ENCODE peak calls at places on chromosomes 16 and 17, in nine cellular contexts. H is CD4-positive, alpha-beta memory T cell; B is prostate gland; F is psoas muscle; A is gastrocnemius medialis; M is ascending aorta; N is heart right ventricle; S is transverse colon; O is cardiac muscle cell. J is an unnamed sample. For H3K27me3 and H3K36me3, the result is how much of the 10 kb centered on the place peaks cover.

GRCh38 chr16:82061861-82062525 is 26.9 kb downstream of the HSD17B2 start:
- DNase-seq in A (no peak), S (no peak), F (no peak), H (peak), O (peak), N (no peak), B (no peak), M (no peak), J (no peak)

GRCh38 chr17:38552343-38552742 is 53.4 kb downstream of the SRCIN1 start:
- DNase-seq in M (no peak), H (no peak), F (no peak), A (no peak), O (no peak), N (no peak), S (no peak), B (no peak), J (no peak)

GRCh38 chr17:83129676-83130075 is 50.3 kb downstream of the METRNL start:
- DNase-seq in H (no peak), N (no peak), A (no peak), F (peak), B (no peak), M (no peak), S (no peak), O (no peak), J (peak)

GRCh38 chr16:55572439-55572838 is 6.0 kb downstream of the CAPNS2 start:
- DNase-seq in S (no peak), B (no peak), F (no peak), H (no peak), N (no peak), M (no peak), A (no peak), O (peak), J (no peak)

GRCh38 chr17:59145571-59146096 is 9.4 kb downstream of the SKA2 start:
- DNase-seq in S (no peak), A (no peak), M (no peak), F (no peak), N (no peak), O (no peak), H (no peak), B (no peak), J (no peak)

GRCh38 chr17:61477204-61477834 is 25.1 kb downstream of the TBX4 start:
- DNase-seq in N (no peak), S (no peak), F (no peak), M (no peak), H (no peak), A (no peak), O (peak), B (no peak), J (peak)

GRCh38 chr16:23537390-23537789 is 19.8 kb downstream of the EARS2 start:
- DNase-seq in S (no peak), N (no peak), F (no peak), A (no peak), O (no peak), B (no peak), M (no peak), H (no peak), J (no peak)

GRCh38 chr17:28484296-28484695 is 10.9 kb downstream of the SLC13A2 start:
- DNase-seq in B (no peak), F (no peak), N (no peak), S (no peak), O (no peak), A (no peak), M (no peak), H (no peak), J (no peak)

GRCh38 chr17:17077101-17077500 is 34.8 kb downstream of the MPRIP start:
- DNase-seq in H (no peak), A (peak), O (no peak), B (no peak), F (no peak), M (no peak), S (peak), N (no peak), J (peak)

GRCh38 chr16:54283735-54284318 is 2.8 kb downstream of the IRX3 start:
- DNase-seq in N (no peak), S (no peak), A (no peak), H (no peak), B (no peak), M (no peak), F (peak), O (peak), J (no peak)

GRCh38 chr17:79765708-79766107 is 12.2 kb upstream of the CBX2 start:
- DNase-seq in M (no peak), N (no peak), A (no peak), B (no peak), O (no peak), F (no peak), H (no peak), S (no peak), J (no peak)

GRCh38 chr16:69613283-69614154 is 47.8 kb downstream of the NFAT5 start:
- DNase-seq in A (peak), F (no peak), N (no peak), M (no peak), B (peak), O (peak), H (no peak), S (peak), J (no peak)

GRCh38 chr16:19245326-19245925 is 40.1 kb upstream of the CLEC19A start:
- DNase-seq in N (no peak), O (no peak), A (no peak), H (no peak), B (peak), S (peak), M (no peak), F (no peak), J (no peak)

GRCh38 chr16:28309811-28310311 is 17.5 kb downstream of the SBK1 start:
- DNase-seq in B (no peak), O (no peak), A (no peak), H (peak), N (no peak), M (no peak), S (peak), F (peak), J (peak)

GRCh38 chr17:32523827-32524552 is 37.2 kb downstream of the CDK5R1 start:
- DNase-seq in N (no peak), S (no peak), F (no peak), M (no peak), H (peak), B (no peak), O (no peak), A (no peak), J (no peak)

GRCh38 chr17:50935201-50936124 is 69.3 kb upstream of the TOB1 start:
- DNase-seq in A (peak), O (no peak), F (peak), S (peak), B (no peak), H (no peak), N (peak), M (peak), J (peak)

GRCh38 chr16:68436581-68436980 is 11.7 kb downstream of the SMPD3 start:
- DNase-seq in S (no peak), M (no peak), H (no peak), O (no peak), N (no peak), B (no peak), F (no peak), A (no peak), J (no peak)

GRCh38 chr17:45234641-45235040 is 13.0 kb downstream of the FMNL1 start:
- DNase-seq in M (no peak), N (no peak), S (no peak), A (no peak), F (no peak), O (no peak), H (peak), B (no peak), J (no peak)

GRCh38 chr16:7508656-7509055 is 176.0 kb downstream of the RBFOX1 start:
- DNase-seq in M (no peak), O (no peak), N (no peak), H (no peak), S (no peak), A (no peak), B (no peak), F (no peak), J (no peak)

DNA sequence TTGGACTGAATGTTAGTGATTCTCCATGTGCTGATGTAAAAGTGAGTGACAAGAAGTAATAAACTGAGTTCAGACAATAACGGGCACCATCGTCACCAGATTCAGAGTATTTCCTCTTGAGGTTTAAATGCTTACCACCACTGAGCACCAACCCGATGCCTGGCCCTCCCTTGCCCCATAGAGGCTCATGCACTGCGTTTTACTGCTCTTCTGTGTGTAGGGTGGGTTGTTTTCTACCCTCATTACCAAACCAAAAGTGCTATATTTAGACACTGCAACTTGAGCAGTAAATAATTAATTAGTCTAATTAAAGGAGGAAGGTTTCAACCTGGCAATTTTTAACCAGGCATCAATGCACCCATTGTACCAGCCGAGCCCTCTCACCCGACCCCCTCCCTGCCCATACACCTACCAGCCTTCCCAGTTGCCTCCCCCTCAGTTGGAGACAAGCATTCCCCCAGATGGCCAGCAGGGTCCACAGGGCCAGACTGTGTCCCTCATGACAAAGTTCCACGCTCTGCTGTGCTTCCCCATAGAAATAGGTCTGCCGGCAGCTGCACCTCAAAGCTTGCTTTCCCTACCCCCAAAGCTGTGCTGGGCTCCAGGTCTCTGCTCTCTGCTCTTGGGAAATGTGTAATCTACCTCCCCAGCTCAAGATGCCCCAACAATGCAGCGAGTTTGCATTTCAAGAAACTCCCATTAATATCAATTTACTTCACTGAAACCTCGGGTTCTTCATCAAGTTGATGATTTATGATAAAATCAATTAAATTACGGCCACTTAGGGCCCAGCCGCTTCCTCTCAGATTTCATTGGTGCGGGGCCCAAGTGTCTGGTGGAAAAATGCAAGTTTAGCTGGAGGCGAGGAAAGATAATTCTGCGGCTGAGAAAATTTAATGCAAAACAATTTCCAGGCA is 16.0 kb downstream of the HOXB4 start:
- DNase-seq in A (no peak), B (no peak), F (no peak), O (no peak), S (no peak), N (no peak), M (no peak), H (no peak), J (no peak)
- H3K27me3 ChIP-seq in A (under half), B (under half), F (under half), O (half or more), S (under half), N (under half), M (under half), H (under half), J (under half)

DNA sequence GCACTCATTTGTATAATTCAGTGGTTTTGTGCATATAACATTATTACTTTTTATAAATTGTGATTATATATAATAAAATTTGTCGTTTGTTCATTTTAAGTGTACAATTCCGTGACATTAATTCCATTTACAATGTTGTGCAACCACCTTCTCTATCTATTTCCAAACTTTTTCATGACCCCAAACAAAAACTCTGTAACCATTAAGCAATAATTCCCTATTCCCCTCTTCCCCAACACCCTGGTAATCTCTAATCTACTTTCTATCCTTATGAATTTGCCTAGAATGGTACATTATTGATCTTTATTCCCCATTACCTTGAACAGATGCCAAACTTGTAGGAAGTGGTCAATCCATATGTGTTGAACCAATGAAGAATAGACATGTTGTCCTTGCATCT is 61.3 kb upstream of the SMIM36 start:
- DNase-seq in F (no peak), M (no peak), O (no peak), B (no peak), N (no peak), A (no peak), S (no peak), H (no peak), J (no peak)
- H3K4me3 ChIP-seq in F (no peak), M (no peak), O (no peak), B (no peak), N (no peak), A (no peak), S (no peak), H (no peak), J (no peak)

DNA sequence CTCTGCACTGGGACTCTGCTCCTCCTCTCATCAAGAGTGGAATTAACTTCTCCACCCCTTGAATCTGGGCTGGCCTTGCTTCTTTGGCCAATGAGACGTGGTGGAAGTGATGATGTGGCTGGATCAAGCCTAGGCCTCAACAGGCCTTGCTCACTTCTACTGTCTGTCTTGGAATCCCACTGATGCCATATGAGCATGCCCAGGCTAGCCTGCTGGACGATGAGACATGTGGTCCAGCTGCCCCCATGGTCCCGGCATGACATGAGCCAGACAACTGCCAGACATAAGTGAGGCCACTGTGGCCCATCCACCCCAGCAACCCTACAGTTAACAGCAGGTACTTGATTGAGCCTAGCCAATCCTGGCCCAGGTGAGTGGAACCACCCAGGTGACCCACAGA is 18.7 kb downstream of the VAC14 start:
- DNase-seq in O (no peak), S (no peak), F (no peak), B (no peak), N (no peak), A (no peak), M (no peak), H (no peak), J (no peak)
- H3K36me3 ChIP-seq in O (under half), S (under half), F (half or more), B (under half), N (half or more), A (half or more), M (half or more), H (half or more), J (half or more)

GRCh38 chr17:77907497-77908120 is 50.9 kb upstream of the TNRC6C start:
- DNase-seq in B (no peak), M (no peak), A (no peak), H (no peak), F (no peak), O (no peak), S (no peak), N (no peak), J (no peak)
- H3K27me3 ChIP-seq in B (under half), M (under half), A (under half), H (under half), F (under half), O (under half), S (under half), N (under half), J (under half)

DNA sequence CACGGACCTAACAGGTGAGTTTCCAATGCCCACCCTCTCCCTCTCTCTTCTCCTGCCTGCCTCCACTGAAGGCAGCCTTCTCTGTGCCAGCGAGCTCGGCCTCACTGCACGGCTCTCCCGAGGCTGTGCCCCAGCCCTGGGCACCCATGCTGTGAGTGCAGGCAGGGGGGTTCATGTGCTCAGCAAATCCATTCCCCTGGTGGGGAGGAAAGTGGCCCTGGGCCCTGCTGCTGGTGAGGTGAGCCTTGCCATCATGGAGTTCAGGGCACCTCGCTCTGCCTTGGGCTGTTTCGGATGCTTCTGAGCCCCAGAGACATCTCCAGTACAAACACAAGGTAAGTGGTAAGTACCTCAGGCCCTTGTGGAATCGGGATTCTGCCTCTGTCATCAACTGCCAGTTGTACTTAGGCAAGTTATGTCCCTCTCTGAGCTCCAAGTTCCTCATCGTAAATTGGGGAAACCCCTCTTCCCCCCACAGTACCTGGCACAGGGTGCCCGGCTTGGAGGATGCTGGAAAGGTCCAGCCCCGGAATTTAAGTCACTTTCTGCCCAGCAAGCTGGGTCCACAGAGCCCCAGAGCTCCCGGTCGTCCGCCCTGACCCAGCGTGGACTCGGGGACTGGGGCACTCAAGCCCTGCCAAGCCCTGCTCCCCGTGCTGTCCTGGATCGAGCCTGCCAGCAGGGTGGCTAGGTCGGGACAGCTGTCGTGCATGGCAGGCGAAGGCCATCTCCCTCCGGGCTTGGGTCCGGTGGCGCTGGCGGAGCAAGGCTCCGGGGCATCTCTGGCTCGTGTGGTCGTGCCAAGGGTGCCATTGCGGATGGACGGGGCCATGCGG is 684 bp upstream of the NUDT16L1 start:
- DNase-seq in N (no peak), H (no peak), M (no peak), A (no peak), S (no peak), F (peak), B (no peak), O (peak), J (no peak)
- H3K4me3 ChIP-seq in N (peak), H (peak), M (peak), A (peak), S (peak), F (peak), B (peak), O (peak), J (peak)